ENCODE peak calls at places on chromosome 16, in five cellular contexts. U, A, K, X and Q are unnamed samples.

GRCh38 chr16:69567031-69567680 is 1.4 kb downstream of the NFAT5 start:
- DNase-seq in U (no peak), A (no peak), K (no peak), X (no peak), Q (no peak)

GRCh38 chr16:76226011-76226410 is 51.2 kb upstream of the CNTNAP4 start:
- DNase-seq in U (no peak), A (no peak), K (no peak), X (no peak), Q (no peak)

GRCh38 chr16:68275611-68276191 is 11.4 kb downstream of the SLC7A6 start:
- DNase-seq in U (no peak), A (no peak), K (no peak), X (no peak), Q (no peak)

GRCh38 chr16:53083123-53083522 is 28.3 kb downstream of the CHD9 start:
- DNase-seq in U (no peak), A (no peak), K (no peak), X (no peak), Q (no peak)

GRCh38 chr16:3745751-3746355 is 28.5 kb upstream of the TRAP1 start:
- DNase-seq in U (no peak), A (no peak), K (no peak), X (no peak), Q (no peak)

GRCh38 chr16:57892447-57893096 is 78.4 kb downstream of the CNGB1 start:
- DNase-seq in U (no peak), A (peak), K (no peak), X (no peak), Q (peak)

GRCh38 chr16:64351116-64351515 is 770.7 kb downstream of the CDH11 start:
- DNase-seq in U (no peak), A (no peak), K (no peak), X (no peak), Q (no peak)

GRCh38 chr16:2586241-2586640 is 48.4 kb downstream of the PDPK1 start:
- DNase-seq in U (no peak), A (no peak), K (no peak), X (no peak), Q (no peak)

GRCh38 chr16:76541062-76541461 is 263.9 kb downstream of the CNTNAP4 start:
- DNase-seq in U (no peak), A (peak), K (no peak), X (no peak), Q (no peak)

GRCh38 chr16:17921357-17921978 is 415.1 kb downstream of the NPIPA8 start:
- DNase-seq in U (no peak), A (peak), K (peak), X (peak), Q (no peak)

GRCh38 chr16:86584726-86585721 is 6.7 kb downstream of the FOXL1 start:
- DNase-seq in U (no peak), A (no peak), K (no peak), X (peak), Q (no peak)

GRCh38 chr16:3793161-3793576 is 75.8 kb upstream of the TRAP1 start:
- DNase-seq in U (peak), A (no peak), K (no peak), X (no peak), Q (peak)

GRCh38 chr16:55056585-55057520 is 126.2 kb downstream of the IRX5 start:
- DNase-seq in U (no peak), A (peak), K (no peak), X (no peak), Q (no peak)

GRCh38 chr16:87874639-87875472 is 5.5 kb upstream of the SLC7A5 start:
- DNase-seq in U (no peak), A (no peak), K (no peak), X (no peak), Q (no peak)

GRCh38 chr16:85611455-85612190 is 1.5 kb upstream of the GSE1 start:
- DNase-seq in U (peak), A (peak), K (peak), X (peak), Q (peak)

GRCh38 chr16:11946433-11946832 is 4.6 kb upstream of the NPIPB2 start:
- DNase-seq in U (no peak), A (no peak), K (no peak), X (no peak), Q (no peak)

GRCh38 chr16:324451-325334 is 27.8 kb downstream of the AXIN1 start:
- DNase-seq in U (no peak), A (peak), K (peak), X (no peak), Q (no peak)

GRCh38 chr16:67470314-67470713 is 10.6 kb downstream of the ATP6V0D1 start:
- DNase-seq in U (peak), A (no peak), K (no peak), X (no peak), Q (peak)

GRCh38 chr16:30380072-30380471 is 2.3 kb downstream of the SEPTIN1 start:
- DNase-seq in U (no peak), A (no peak), K (no peak), X (no peak), Q (no peak)

GRCh38 chr16:25256821-25257503 is 683 bp downstream of the ZKSCAN2 start:
- DNase-seq in U (no peak), A (peak), K (no peak), X (no peak), Q (no peak)

GRCh38 chr16:1571012-1571671 is 37.7 kb downstream of the TMEM204 start:
- DNase-seq in U (no peak), A (no peak), K (no peak), X (no peak), Q (no peak)

GRCh38 chr16:18853694-18854093 is 52.3 kb upstream of the ARL6IP1 start:
- DNase-seq in U (no peak), A (no peak), K (no peak), X (no peak), Q (no peak)

GRCh38 chr16:80028581-80029380 is 428.2 kb upstream of the MAF start:
- DNase-seq in U (no peak), A (no peak), K (no peak), X (no peak), Q (no peak)